ENCODE peak calls at places on chromosome 18, in ten cellular contexts. One of them, this sample, is unnamed.

GRCh38 chr18:44803019-44803650 is 122.4 kb downstream of the SETBP1 start:
- DNase-seq in neural progenitor cell: no peak
- DNase-seq in CD8-positive, alpha-beta memory T cell: no peak
- DNase-seq in tibial nerve: peak
- DNase-seq in brain microvascular endothelial cell: peak
- DNase-seq in tibial artery: peak
- DNase-seq in NB4: no peak
- DNase-seq in lung: no peak
- DNase-seq in AG09309: no peak
- DNase-seq in coronary artery: peak
- DNase-seq in this sample: peak

GRCh38 chr18:59960272-59960671 is 60.5 kb downstream of the PMAIP1 start:
- DNase-seq in neural progenitor cell: no peak
- DNase-seq in CD8-positive, alpha-beta memory T cell: no peak
- DNase-seq in tibial nerve: no peak
- DNase-seq in brain microvascular endothelial cell: no peak
- DNase-seq in tibial artery: no peak
- DNase-seq in NB4: no peak
- DNase-seq in lung: no peak
- DNase-seq in AG09309: no peak
- DNase-seq in coronary artery: no peak
- DNase-seq in this sample: no peak

GRCh38 chr18:67385455-67385854 is 131.1 kb downstream of the DSEL start:
- DNase-seq in neural progenitor cell: no peak
- DNase-seq in CD8-positive, alpha-beta memory T cell: no peak
- DNase-seq in tibial nerve: no peak
- DNase-seq in brain microvascular endothelial cell: peak
- DNase-seq in tibial artery: no peak
- DNase-seq in NB4: no peak
- DNase-seq in lung: no peak
- DNase-seq in AG09309: no peak
- DNase-seq in coronary artery: no peak
- DNase-seq in this sample: no peak

GRCh38 chr18:12336251-12336650 is 28.2 kb downstream of the TUBB6 start:
- DNase-seq in neural progenitor cell: peak
- DNase-seq in CD8-positive, alpha-beta memory T cell: no peak
- DNase-seq in tibial nerve: no peak
- DNase-seq in brain microvascular endothelial cell: no peak
- DNase-seq in tibial artery: no peak
- DNase-seq in NB4: no peak
- DNase-seq in lung: no peak
- DNase-seq in AG09309: no peak
- DNase-seq in coronary artery: no peak
- DNase-seq in this sample: no peak

GRCh38 chr18:35055726-35056125 is 14.5 kb downstream of the MAPRE2 start:
- DNase-seq in neural progenitor cell: no peak
- DNase-seq in CD8-positive, alpha-beta memory T cell: no peak
- DNase-seq in tibial nerve: no peak
- DNase-seq in brain microvascular endothelial cell: no peak
- DNase-seq in tibial artery: no peak
- DNase-seq in NB4: no peak
- DNase-seq in lung: no peak
- DNase-seq in AG09309: no peak
- DNase-seq in coronary artery: no peak
- DNase-seq in this sample: no peak

GRCh38 chr18:70321616-70322015 is 32.8 kb downstream of the SOCS6 start:
- DNase-seq in neural progenitor cell: no peak
- DNase-seq in CD8-positive, alpha-beta memory T cell: no peak
- DNase-seq in tibial nerve: no peak
- DNase-seq in brain microvascular endothelial cell: no peak
- DNase-seq in tibial artery: no peak
- DNase-seq in NB4: no peak
- DNase-seq in lung: no peak
- DNase-seq in AG09309: no peak
- DNase-seq in coronary artery: no peak
- DNase-seq in this sample: no peak

GRCh38 chr18:37425182-37425581 is 140.4 kb downstream of the CELF4 start:
- DNase-seq in neural progenitor cell: no peak
- DNase-seq in CD8-positive, alpha-beta memory T cell: no peak
- DNase-seq in tibial nerve: no peak
- DNase-seq in brain microvascular endothelial cell: no peak
- DNase-seq in tibial artery: no peak
- DNase-seq in NB4: peak
- DNase-seq in lung: no peak
- DNase-seq in AG09309: no peak
- DNase-seq in coronary artery: no peak
- DNase-seq in this sample: no peak

GRCh38 chr18:28411806-28412205 is 234.9 kb upstream of the CDH2 start:
- DNase-seq in neural progenitor cell: no peak
- DNase-seq in CD8-positive, alpha-beta memory T cell: no peak
- DNase-seq in tibial nerve: no peak
- DNase-seq in brain microvascular endothelial cell: no peak
- DNase-seq in tibial artery: peak
- DNase-seq in NB4: no peak
- DNase-seq in lung: no peak
- DNase-seq in AG09309: peak
- DNase-seq in coronary artery: no peak
- DNase-seq in this sample: peak

GRCh38 chr18:13435596-13436333 is 217.2 kb downstream of the LDLRAD4 start:
- DNase-seq in neural progenitor cell: no peak
- DNase-seq in CD8-positive, alpha-beta memory T cell: no peak
- DNase-seq in tibial nerve: no peak
- DNase-seq in brain microvascular endothelial cell: peak
- DNase-seq in tibial artery: peak
- DNase-seq in NB4: no peak
- DNase-seq in lung: no peak
- DNase-seq in AG09309: peak
- DNase-seq in coronary artery: no peak
- DNase-seq in this sample: peak

GRCh38 chr18:24014062-24014985 is at the start of gene TTC39C:
- DNase-seq in neural progenitor cell: peak
- DNase-seq in CD8-positive, alpha-beta memory T cell: peak
- DNase-seq in tibial nerve: peak
- DNase-seq in brain microvascular endothelial cell: peak
- DNase-seq in tibial artery: peak
- DNase-seq in NB4: peak
- DNase-seq in lung: peak
- DNase-seq in AG09309: no peak
- DNase-seq in coronary artery: peak
- DNase-seq in this sample: peak

GRCh38 chr18:23067236-23067635 is 68.0 kb upstream of the CABLES1 start:
- DNase-seq in neural progenitor cell: no peak
- DNase-seq in CD8-positive, alpha-beta memory T cell: no peak
- DNase-seq in tibial nerve: no peak
- DNase-seq in brain microvascular endothelial cell: no peak
- DNase-seq in tibial artery: no peak
- DNase-seq in NB4: peak
- DNase-seq in lung: no peak
- DNase-seq in AG09309: no peak
- DNase-seq in coronary artery: no peak
- DNase-seq in this sample: no peak

GRCh38 chr18:6487968-6488367 is 73.3 kb upstream of the L3MBTL4 start:
- DNase-seq in neural progenitor cell: no peak
- DNase-seq in CD8-positive, alpha-beta memory T cell: no peak
- DNase-seq in tibial nerve: no peak
- DNase-seq in brain microvascular endothelial cell: no peak
- DNase-seq in tibial artery: no peak
- DNase-seq in NB4: no peak
- DNase-seq in lung: no peak
- DNase-seq in AG09309: no peak
- DNase-seq in coronary artery: no peak
- DNase-seq in this sample: no peak

GRCh38 chr18:79275992-79276391 is 119.7 kb upstream of the NFATC1 start:
- DNase-seq in neural progenitor cell: no peak
- DNase-seq in CD8-positive, alpha-beta memory T cell: no peak
- DNase-seq in tibial nerve: no peak
- DNase-seq in brain microvascular endothelial cell: peak
- DNase-seq in tibial artery: no peak
- DNase-seq in NB4: peak
- DNase-seq in lung: no peak
- DNase-seq in AG09309: no peak
- DNase-seq in coronary artery: no peak
- DNase-seq in this sample: peak

GRCh38 chr18:22521026-22521707 is 103.5 kb upstream of the CTAGE1 start:
- DNase-seq in neural progenitor cell: no peak
- DNase-seq in CD8-positive, alpha-beta memory T cell: no peak
- DNase-seq in tibial nerve: no peak
- DNase-seq in brain microvascular endothelial cell: no peak
- DNase-seq in tibial artery: no peak
- DNase-seq in NB4: no peak
- DNase-seq in lung: no peak
- DNase-seq in AG09309: no peak
- DNase-seq in coronary artery: no peak
- DNase-seq in this sample: no peak

GRCh38 chr18:75638597-75639467 is 211.3 kb upstream of the SMIM21 start:
- DNase-seq in neural progenitor cell: peak
- DNase-seq in CD8-positive, alpha-beta memory T cell: no peak
- DNase-seq in tibial nerve: peak
- DNase-seq in brain microvascular endothelial cell: peak
- DNase-seq in tibial artery: no peak
- DNase-seq in NB4: peak
- DNase-seq in lung: no peak
- DNase-seq in AG09309: no peak
- DNase-seq in coronary artery: no peak
- DNase-seq in this sample: no peak
- H3K4me3 ChIP-seq in neural progenitor cell: no peak
- H3K4me3 ChIP-seq in CD8-positive, alpha-beta memory T cell: no peak
- H3K4me3 ChIP-seq in tibial nerve: peak
- H3K4me3 ChIP-seq in brain microvascular endothelial cell: peak
- H3K4me3 ChIP-seq in tibial artery: peak
- H3K4me3 ChIP-seq in NB4: no peak
- H3K4me3 ChIP-seq in lung: no peak
- H3K4me3 ChIP-seq in AG09309: peak
- H3K4me3 ChIP-seq in coronary artery: peak
- H3K4me3 ChIP-seq in this sample: peak

GRCh38 chr18:62324917-62325805 is at the start of gene TNFRSF11A:
- DNase-seq in neural progenitor cell: peak
- DNase-seq in CD8-positive, alpha-beta memory T cell: peak
- DNase-seq in tibial nerve: no peak
- DNase-seq in brain microvascular endothelial cell: no peak
- DNase-seq in tibial artery: no peak
- DNase-seq in NB4: peak
- DNase-seq in lung: peak
- DNase-seq in AG09309: no peak
- DNase-seq in coronary artery: no peak
- DNase-seq in this sample: peak

GRCh38 chr18:62327977-62328376 is 2.9 kb downstream of the TNFRSF11A start:
- DNase-seq in neural progenitor cell: no peak
- DNase-seq in CD8-positive, alpha-beta memory T cell: no peak
- DNase-seq in tibial nerve: no peak
- DNase-seq in brain microvascular endothelial cell: no peak
- DNase-seq in tibial artery: no peak
- DNase-seq in NB4: no peak
- DNase-seq in lung: no peak
- DNase-seq in AG09309: no peak
- DNase-seq in coronary artery: no peak
- DNase-seq in this sample: no peak

GRCh38 chr18:62328775-62329525 is 3.8 kb downstream of the TNFRSF11A start:
- DNase-seq in neural progenitor cell: no peak
- DNase-seq in CD8-positive, alpha-beta memory T cell: no peak
- DNase-seq in tibial nerve: no peak
- DNase-seq in brain microvascular endothelial cell: no peak
- DNase-seq in tibial artery: no peak
- DNase-seq in NB4: no peak
- DNase-seq in lung: no peak
- DNase-seq in AG09309: no peak
- DNase-seq in coronary artery: no peak
- DNase-seq in this sample: no peak

GRCh38 chr18:62325806-62326645 is 916 bp downstream of the TNFRSF11A start:
- DNase-seq in neural progenitor cell: peak
- DNase-seq in CD8-positive, alpha-beta memory T cell: peak
- DNase-seq in tibial nerve: no peak
- DNase-seq in brain microvascular endothelial cell: no peak
- DNase-seq in tibial artery: no peak
- DNase-seq in NB4: peak
- DNase-seq in lung: no peak
- DNase-seq in AG09309: no peak
- DNase-seq in coronary artery: no peak
- DNase-seq in this sample: peak

DNA sequence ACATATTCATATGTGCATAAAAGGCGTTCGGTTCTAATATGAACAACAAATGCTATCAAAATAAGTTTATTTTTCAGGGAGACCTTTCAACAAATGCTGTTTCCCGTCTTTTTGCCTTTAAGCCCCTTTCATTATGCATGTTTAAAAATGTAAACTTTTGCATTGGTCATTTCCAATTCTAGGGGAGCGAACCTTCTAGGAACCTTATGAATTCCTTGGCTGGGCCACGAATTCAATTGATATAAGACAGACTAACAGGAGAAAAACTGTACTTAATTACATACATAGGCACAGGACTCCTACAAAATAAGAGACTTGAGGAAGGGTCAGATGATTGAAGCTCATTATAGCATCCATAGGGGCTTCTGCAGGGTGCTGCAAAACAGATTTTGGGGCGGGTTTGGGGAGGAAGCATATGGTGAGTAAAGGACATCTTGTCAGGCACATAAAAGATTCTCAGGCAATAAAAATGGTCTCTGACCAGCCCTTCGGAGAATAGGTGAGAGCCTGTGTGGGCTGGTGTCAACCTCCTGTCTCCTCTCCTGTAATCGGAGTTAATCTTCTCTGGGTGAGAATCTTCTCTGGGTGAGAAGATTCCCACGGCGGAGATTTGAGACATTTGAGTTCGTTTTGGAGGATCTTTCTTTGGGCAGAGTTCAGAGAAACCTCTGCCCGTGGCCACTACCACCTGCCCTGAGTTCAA is 1.7 kb downstream of the TNFRSF11A start:
- DNase-seq in neural progenitor cell: no peak
- DNase-seq in CD8-positive, alpha-beta memory T cell: no peak
- DNase-seq in tibial nerve: no peak
- DNase-seq in brain microvascular endothelial cell: no peak
- DNase-seq in tibial artery: no peak
- DNase-seq in NB4: no peak
- DNase-seq in lung: no peak
- DNase-seq in AG09309: no peak
- DNase-seq in coronary artery: no peak
- DNase-seq in this sample: no peak
- H3K4me3 ChIP-seq in neural progenitor cell: peak
- H3K4me3 ChIP-seq in CD8-positive, alpha-beta memory T cell: no peak
- H3K4me3 ChIP-seq in tibial nerve: no peak
- H3K4me3 ChIP-seq in brain microvascular endothelial cell: no peak
- H3K4me3 ChIP-seq in tibial artery: no peak
- H3K4me3 ChIP-seq in NB4: no peak
- H3K4me3 ChIP-seq in lung: no peak
- H3K4me3 ChIP-seq in AG09309: no peak
- H3K4me3 ChIP-seq in coronary artery: peak
- H3K4me3 ChIP-seq in this sample: no peak

GRCh38 chr18:49795612-49796552 is 17.5 kb downstream of the ACAA2 start:
- DNase-seq in neural progenitor cell: no peak
- DNase-seq in CD8-positive, alpha-beta memory T cell: no peak
- DNase-seq in tibial nerve: no peak
- DNase-seq in brain microvascular endothelial cell: no peak
- DNase-seq in tibial artery: no peak
- DNase-seq in NB4: no peak
- DNase-seq in lung: no peak
- DNase-seq in AG09309: no peak
- DNase-seq in coronary artery: no peak
- DNase-seq in this sample: no peak
- H3K4me3 ChIP-seq in neural progenitor cell: no peak
- H3K4me3 ChIP-seq in CD8-positive, alpha-beta memory T cell: no peak
- H3K4me3 ChIP-seq in tibial nerve: no peak
- H3K4me3 ChIP-seq in brain microvascular endothelial cell: no peak
- H3K4me3 ChIP-seq in tibial artery: no peak
- H3K4me3 ChIP-seq in NB4: no peak
- H3K4me3 ChIP-seq in lung: no peak
- H3K4me3 ChIP-seq in AG09309: no peak
- H3K4me3 ChIP-seq in coronary artery: no peak
- H3K4me3 ChIP-seq in this sample: no peak

GRCh38 chr18:3411854-3412268 is 38.1 kb upstream of the TGIF1 start:
- DNase-seq in neural progenitor cell: no peak
- DNase-seq in CD8-positive, alpha-beta memory T cell: peak
- DNase-seq in tibial nerve: no peak
- DNase-seq in brain microvascular endothelial cell: no peak
- DNase-seq in tibial artery: no peak
- DNase-seq in NB4: no peak
- DNase-seq in lung: peak
- DNase-seq in AG09309: no peak
- DNase-seq in coronary artery: no peak
- DNase-seq in this sample: peak
- H3K4me3 ChIP-seq in neural progenitor cell: no peak
- H3K4me3 ChIP-seq in CD8-positive, alpha-beta memory T cell: peak
- H3K4me3 ChIP-seq in tibial nerve: peak
- H3K4me3 ChIP-seq in brain microvascular endothelial cell: peak
- H3K4me3 ChIP-seq in tibial artery: peak
- H3K4me3 ChIP-seq in NB4: no peak
- H3K4me3 ChIP-seq in lung: peak
- H3K4me3 ChIP-seq in AG09309: no peak
- H3K4me3 ChIP-seq in coronary artery: peak
- H3K4me3 ChIP-seq in this sample: peak